ENCODE peak calls at places on chromosomes 7 and 10, in eight cellular contexts. V is A549, T is heart left ventricle, D is HCT116, P is NB4, O is Peyer's patch, S is body of pancreas, A is upper lobe of left lung. E is an unnamed sample.

GRCh38 chr7:78752554-78752953 is 700.9 kb downstream of the MAGI2 start:
- DNase-seq in D (no peak), A (no peak), O (no peak), T (no peak), P (no peak), S (no peak), V (no peak), E (no peak)

GRCh38 chr7:101922631-101923275 is 105.3 kb downstream of the CUX1 start:
- DNase-seq in A (no peak), P (no peak), S (no peak), T (no peak), D (no peak), V (no peak), O (peak; percentile 41), E (no peak)

GRCh38 chr7:154781369-154782303 is 221.3 kb downstream of the PAXIP1 start:
- DNase-seq in O (no peak), P (no peak), V (no peak), A (no peak), D (no peak), T (no peak), S (no peak), E (no peak)

GRCh38 chr10:50653142-50653541 is 29.4 kb upstream of the SGMS1 start:
- DNase-seq in V (no peak), A (no peak), S (peak; percentile 21), P (peak; percentile 18), O (no peak), T (no peak), D (peak; percentile 8), E (no peak)

GRCh38 chr7:232571-233455 is 40.4 kb downstream of the FAM20C start:
- DNase-seq in P (no peak), D (no peak), A (peak; percentile 75), V (no peak), T (no peak), O (no peak), S (no peak), E (no peak)

GRCh38 chr10:52701647-52702046 is 70.9 kb downstream of the MBL2 start:
- DNase-seq in A (no peak), D (no peak), O (no peak), P (no peak), V (no peak), T (no peak), S (no peak), E (no peak)

GRCh38 chr10:124670849-124671248 is 73.3 kb downstream of the FAM53B start:
- DNase-seq in O (no peak), D (no peak), S (no peak), A (no peak), P (no peak), T (peak; percentile 52), V (no peak), E (no peak)

GRCh38 chr10:46229144-46229563 is 57.6 kb upstream of the ANTXRL start:
- DNase-seq in V (peak; percentile 64), D (no peak), A (no peak), T (no peak), S (no peak), O (peak; percentile 41), P (peak; percentile 84), E (peak; percentile 65)

GRCh38 chr10:116017405-116017804 is 255.6 kb downstream of the GFRA1 start:
- DNase-seq in S (no peak), T (no peak), P (no peak), D (no peak), A (no peak), O (no peak), V (no peak), E (no peak)

GRCh38 chr10:88901610-88902327 is 21.7 kb downstream of the STAMBPL1 start:
- DNase-seq in V (no peak), P (peak; percentile 54), T (no peak), S (no peak), D (no peak), A (no peak), O (no peak), E (no peak)

GRCh38 chr10:69957516-69958231 is 95.0 kb upstream of the MACROH2A2 start:
- DNase-seq in T (no peak), D (no peak), V (no peak), A (no peak), S (no peak), P (no peak), O (peak; percentile 32), E (no peak)

GRCh38 chr10:114683162-114683561 is 25.1 kb upstream of the ABLIM1 start:
- DNase-seq in V (no peak), S (peak; percentile 36), O (no peak), A (no peak), T (no peak), P (no peak), D (no peak), E (no peak)

GRCh38 chr7:144019457-144019856 is 19.3 kb downstream of the OR6B1 start:
- DNase-seq in P (no peak), A (no peak), O (no peak), D (no peak), T (peak; percentile 39), V (no peak), S (no peak), E (no peak)

GRCh38 chr7:117249696-117250095 is 73.2 kb downstream of the WNT2 start:
- DNase-seq in P (no peak), D (no peak), A (no peak), S (no peak), V (no peak), T (no peak), O (no peak), E (no peak)

GRCh38 chr10:97230146-97230545 is 44.4 kb upstream of the SLIT1 start:
- DNase-seq in P (no peak), T (no peak), V (no peak), O (no peak), A (no peak), S (no peak), D (no peak), E (no peak)

GRCh38 chr7:27101906-27102577 is 441 bp downstream of the HOXA2 start:
- DNase-seq in S (no peak), A (peak; percentile 88), P (peak; percentile 46), O (peak; percentile 68), V (no peak), D (no peak), T (no peak), E (no peak)
- H3K4me3 ChIP-seq in S (no peak overlapping the region), A (peak overlapping the region; percentile 37), P (no peak overlapping the region), O (peak overlapping the region; percentile 66), V (no peak overlapping the region), D (no peak overlapping the region), T (peak overlapping the region; percentile 32), E (no peak overlapping the region)

GRCh38 chr10:79186742-79187544 is 118.2 kb downstream of the ZMIZ1 start:
- DNase-seq in D (no peak), V (no peak), A (no peak), O (no peak), T (no peak), P (no peak), S (no peak), E (no peak)
- TF ChIP-seq CTCF in D (no peak), V (no peak), A (no peak), O (no peak), T (no peak), P (no peak), S (no peak), E (no peak)

GRCh38 chr10:5668429-5668828 is 2.0 kb upstream of the ASB13 start:
- DNase-seq in P (no peak), S (no peak), A (no peak), O (no peak), V (no peak), D (no peak), T (no peak), E (no peak)

GRCh38 chr10:5663692-5664427 is 2.5 kb downstream of the ASB13 start:
- DNase-seq in P (no peak), A (no peak), V (peak; percentile 36), T (no peak), D (no peak), O (no peak), S (no peak), E (no peak)

GRCh38 chr10:5669609-5670008 is 3.2 kb upstream of the ASB13 start:
- DNase-seq in S (no peak), P (no peak), O (no peak), T (no peak), D (no peak), A (no peak), V (no peak), E (no peak)

GRCh38 chr10:5665380-5666323 is 743 bp downstream of the ASB13 start:
- DNase-seq in O (no peak), S (peak; percentile 37), P (peak; percentile 61), A (no peak), D (no peak), V (peak; percentile 40), T (no peak), E (peak; percentile 89)

GRCh38 chr10:5666324-5667220 is at the start of gene ASB13:
- DNase-seq in A (peak; percentile 94), D (peak; percentile 28), V (peak; percentile 68), T (peak; percentile 81), O (peak; percentile 87), S (peak; percentile 77), P (peak; percentile 73), E (peak; percentile 90)
- TF ChIP-seq POLR2A in A (peak; percentile 43), D (peak; percentile 83), V (peak; percentile 61), T (peak; percentile 41), O (peak; percentile 82), S (peak; percentile 16), P (peak; percentile 60), E (no peak)

DNA sequence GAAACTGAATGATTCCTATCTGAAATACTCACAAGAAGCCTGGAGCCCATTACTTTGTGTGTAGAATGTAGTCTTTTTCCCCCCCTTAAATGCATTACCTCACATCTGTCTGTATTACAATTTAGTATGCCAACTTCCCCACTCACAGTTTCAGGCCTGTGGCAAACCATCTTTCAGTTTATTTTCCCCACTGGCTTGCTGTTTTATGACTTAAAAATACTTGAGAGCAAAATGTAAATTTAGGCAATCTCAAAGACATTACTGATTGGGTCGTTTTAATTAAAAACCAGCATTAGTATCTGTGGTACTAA is 30.4 kb downstream of the PIP4K2A start:
- DNase-seq in A (no peak), V (no peak), T (no peak), D (no peak), S (no peak), P (no peak), O (no peak), E (no peak)
- H3K4me3 ChIP-seq in A (no peak overlapping the region), V (no peak overlapping the region), T (no peak overlapping the region), D (no peak overlapping the region), S (no peak overlapping the region), P (no peak overlapping the region), O (no peak overlapping the region), E (no peak overlapping the region)

DNA sequence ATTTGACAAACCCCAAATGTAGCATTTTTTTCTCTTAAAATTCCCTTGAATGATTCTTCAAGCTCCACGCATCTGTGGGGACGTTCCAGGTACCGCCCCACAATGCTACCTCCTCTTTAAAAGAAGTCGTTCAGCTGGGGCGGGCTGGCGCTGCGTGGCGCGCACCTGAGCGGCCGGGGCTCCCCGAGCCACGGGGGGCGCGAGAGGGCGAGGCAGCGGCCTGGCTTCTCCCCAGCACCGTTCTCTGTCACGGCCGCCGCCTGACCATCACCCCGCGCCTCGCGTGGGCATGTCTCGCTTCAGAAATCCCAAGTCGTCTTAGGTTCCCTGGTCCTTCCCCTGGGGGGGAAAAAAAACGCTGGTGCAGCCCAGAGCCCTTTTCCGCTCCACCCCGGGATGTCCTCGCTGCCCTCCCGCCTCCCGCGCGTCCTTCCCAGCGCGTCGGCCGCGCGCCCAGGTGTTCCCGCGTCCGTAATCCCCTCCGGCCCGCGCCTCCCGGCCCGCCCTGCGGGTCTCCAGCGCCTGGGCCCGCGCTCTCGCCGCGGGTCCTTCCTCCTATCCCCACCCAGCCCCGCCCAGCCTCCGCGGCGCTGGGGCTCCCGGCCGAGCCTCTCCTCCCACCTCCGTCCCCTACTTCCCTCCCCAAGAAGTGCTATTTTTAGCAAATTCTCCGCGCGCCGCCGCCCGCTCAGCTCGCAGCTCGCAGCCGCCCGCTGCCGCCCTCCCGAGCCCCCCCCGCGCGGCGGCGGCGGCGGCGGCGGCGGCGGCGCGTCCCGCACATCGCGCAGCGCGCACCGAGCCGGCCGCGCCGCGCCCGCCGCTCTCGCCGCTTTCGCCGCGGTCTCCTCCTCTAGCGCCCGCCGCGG is 58.8 kb upstream of the PRPS1L1 start:
- DNase-seq in P (no peak), O (no peak), T (peak; percentile 70), V (peak; percentile 18), D (no peak), A (peak; percentile 87), S (peak; percentile 30), E (no peak)
- TF ChIP-seq CTCF in P (no peak), O (no peak), T (no peak), V (no peak), D (no peak), A (no peak), S (no peak), E (no peak)